ENCODE peak calls at places on chromosomes 7 and 10, in six cellular contexts. One of them, this sample, is unnamed.

GRCh38 chr7:132455306-132455705 is 121.0 kb downstream of the PLXNA4 start:
- DNase-seq in hepatic stellate cell: no peak
- DNase-seq in hypothalamus: no peak
- DNase-seq in choroid plexus epithelial cell: no peak
- DNase-seq in WERI-Rb-1: no peak
- DNase-seq in activated CD4-positive, alpha-beta T cell treated with anti-CD3 and anti-CD28 coated beads for 48 hours: no peak
- DNase-seq in this sample: no peak

GRCh38 chr7:114921636-114922150 is at the start of gene MDFIC:
- DNase-seq in hepatic stellate cell: no peak
- DNase-seq in hypothalamus: no peak
- DNase-seq in choroid plexus epithelial cell: peak
- DNase-seq in WERI-Rb-1: no peak
- DNase-seq in activated CD4-positive, alpha-beta T cell treated with anti-CD3 and anti-CD28 coated beads for 48 hours: peak
- DNase-seq in this sample: no peak

GRCh38 chr10:48623009-48623408 is 18.1 kb upstream of the ARHGAP22 start:
- DNase-seq in hepatic stellate cell: no peak
- DNase-seq in hypothalamus: no peak
- DNase-seq in choroid plexus epithelial cell: no peak
- DNase-seq in WERI-Rb-1: no peak
- DNase-seq in activated CD4-positive, alpha-beta T cell treated with anti-CD3 and anti-CD28 coated beads for 48 hours: no peak
- DNase-seq in this sample: no peak

GRCh38 chr10:121655254-121656142 is 57.3 kb upstream of the FGFR2 start:
- DNase-seq in hepatic stellate cell: no peak
- DNase-seq in hypothalamus: no peak
- DNase-seq in choroid plexus epithelial cell: no peak
- DNase-seq in WERI-Rb-1: no peak
- DNase-seq in activated CD4-positive, alpha-beta T cell treated with anti-CD3 and anti-CD28 coated beads for 48 hours: no peak
- DNase-seq in this sample: no peak

GRCh38 chr10:132470306-132471124 is 67.1 kb upstream of the INPP5A start:
- DNase-seq in hepatic stellate cell: no peak
- DNase-seq in hypothalamus: no peak
- DNase-seq in choroid plexus epithelial cell: no peak
- DNase-seq in WERI-Rb-1: no peak
- DNase-seq in activated CD4-positive, alpha-beta T cell treated with anti-CD3 and anti-CD28 coated beads for 48 hours: peak
- DNase-seq in this sample: peak

GRCh38 chr7:140079121-140079536 is 16.4 kb upstream of the PARP12 start:
- DNase-seq in hepatic stellate cell: peak
- DNase-seq in hypothalamus: no peak
- DNase-seq in choroid plexus epithelial cell: peak
- DNase-seq in WERI-Rb-1: peak
- DNase-seq in activated CD4-positive, alpha-beta T cell treated with anti-CD3 and anti-CD28 coated beads for 48 hours: no peak
- DNase-seq in this sample: peak

GRCh38 chr7:22156205-22156604 is 200.7 kb downstream of the RAPGEF5 start:
- DNase-seq in hepatic stellate cell: peak
- DNase-seq in hypothalamus: no peak
- DNase-seq in choroid plexus epithelial cell: peak
- DNase-seq in WERI-Rb-1: no peak
- DNase-seq in activated CD4-positive, alpha-beta T cell treated with anti-CD3 and anti-CD28 coated beads for 48 hours: no peak
- DNase-seq in this sample: peak

GRCh38 chr7:90192876-90193765 is 18.4 kb upstream of the STEAP2 start:
- DNase-seq in hepatic stellate cell: no peak
- DNase-seq in hypothalamus: no peak
- DNase-seq in choroid plexus epithelial cell: peak
- DNase-seq in WERI-Rb-1: no peak
- DNase-seq in activated CD4-positive, alpha-beta T cell treated with anti-CD3 and anti-CD28 coated beads for 48 hours: no peak
- DNase-seq in this sample: no peak

GRCh38 chr7:12475362-12476063 is 71.8 kb upstream of the VWDE start:
- DNase-seq in hepatic stellate cell: no peak
- DNase-seq in hypothalamus: no peak
- DNase-seq in choroid plexus epithelial cell: peak
- DNase-seq in WERI-Rb-1: no peak
- DNase-seq in activated CD4-positive, alpha-beta T cell treated with anti-CD3 and anti-CD28 coated beads for 48 hours: no peak
- DNase-seq in this sample: peak

GRCh38 chr7:22433710-22434460 is 66.1 kb downstream of the STEAP1B start:
- DNase-seq in hepatic stellate cell: no peak
- DNase-seq in hypothalamus: no peak
- DNase-seq in choroid plexus epithelial cell: peak
- DNase-seq in WERI-Rb-1: no peak
- DNase-seq in activated CD4-positive, alpha-beta T cell treated with anti-CD3 and anti-CD28 coated beads for 48 hours: no peak
- DNase-seq in this sample: no peak

GRCh38 chr7:16702433-16702832 is 51.1 kb upstream of the TSPAN13 start:
- DNase-seq in hepatic stellate cell: no peak
- DNase-seq in hypothalamus: no peak
- DNase-seq in choroid plexus epithelial cell: peak
- DNase-seq in WERI-Rb-1: no peak
- DNase-seq in activated CD4-positive, alpha-beta T cell treated with anti-CD3 and anti-CD28 coated beads for 48 hours: no peak
- DNase-seq in this sample: no peak

GRCh38 chr7:2760098-2760889 is 72.3 kb downstream of the AMZ1 start:
- DNase-seq in hepatic stellate cell: peak
- DNase-seq in hypothalamus: no peak
- DNase-seq in choroid plexus epithelial cell: peak
- DNase-seq in WERI-Rb-1: peak
- DNase-seq in activated CD4-positive, alpha-beta T cell treated with anti-CD3 and anti-CD28 coated beads for 48 hours: peak
- DNase-seq in this sample: no peak

GRCh38 chr10:29257784-29258135 is 31.1 kb upstream of the LYZL1 start:
- DNase-seq in hepatic stellate cell: no peak
- DNase-seq in hypothalamus: no peak
- DNase-seq in choroid plexus epithelial cell: no peak
- DNase-seq in WERI-Rb-1: no peak
- DNase-seq in activated CD4-positive, alpha-beta T cell treated with anti-CD3 and anti-CD28 coated beads for 48 hours: no peak
- DNase-seq in this sample: no peak

GRCh38 chr10:35552622-35553342 is 52.4 kb upstream of the GJD4 start:
- DNase-seq in hepatic stellate cell: no peak
- DNase-seq in hypothalamus: no peak
- DNase-seq in choroid plexus epithelial cell: peak
- DNase-seq in WERI-Rb-1: no peak
- DNase-seq in activated CD4-positive, alpha-beta T cell treated with anti-CD3 and anti-CD28 coated beads for 48 hours: no peak
- DNase-seq in this sample: no peak

This sample was measured in astrocyte of the cerebellum.